ENCODE peak calls at places on chromosome 16, in nine cellular contexts. One of them, this sample, is unnamed.

GRCh38 chr16:72938426-72939164 is 109.3 kb downstream of the ZFHX3 start:
- DNase-seq in HFF-Myc: no peak
- DNase-seq in stomach: peak
- DNase-seq in AG04449: no peak
- DNase-seq in foreskin fibroblast: peak
- DNase-seq in epithelial cell of esophagus: peak
- DNase-seq in CD8-positive, alpha-beta T cell: no peak
- DNase-seq in upper lobe of right lung: no peak
- DNase-seq in A549: peak
- DNase-seq in this sample: peak

GRCh38 chr16:89371386-89371785 is 119.0 kb downstream of the ANKRD11 start:
- DNase-seq in foreskin fibroblast: no peak
- DNase-seq in epithelial cell of esophagus: no peak
- DNase-seq in AG04449: no peak
- DNase-seq in stomach: no peak
- DNase-seq in A549: no peak
- DNase-seq in HFF-Myc: no peak
- DNase-seq in upper lobe of right lung: no peak
- DNase-seq in CD8-positive, alpha-beta T cell: no peak
- DNase-seq in this sample: no peak

GRCh38 chr16:69131167-69131748 is 1.1 kb downstream of the CHTF8 start:
- DNase-seq in upper lobe of right lung: peak
- DNase-seq in CD8-positive, alpha-beta T cell: no peak
- DNase-seq in foreskin fibroblast: no peak
- DNase-seq in epithelial cell of esophagus: no peak
- DNase-seq in HFF-Myc: no peak
- DNase-seq in AG04449: no peak
- DNase-seq in stomach: no peak
- DNase-seq in A549: peak
- DNase-seq in this sample: peak

GRCh38 chr16:28140788-28141618 is 70.8 kb downstream of the XPO6 start:
- DNase-seq in upper lobe of right lung: no peak
- DNase-seq in HFF-Myc: no peak
- DNase-seq in foreskin fibroblast: no peak
- DNase-seq in CD8-positive, alpha-beta T cell: peak
- DNase-seq in epithelial cell of esophagus: peak
- DNase-seq in AG04449: no peak
- DNase-seq in stomach: peak
- DNase-seq in A549: no peak
- DNase-seq in this sample: no peak

GRCh38 chr16:18984425-18985005 is 781 bp downstream of the TMC7 start:
- DNase-seq in stomach: no peak
- DNase-seq in AG04449: no peak
- DNase-seq in foreskin fibroblast: no peak
- DNase-seq in epithelial cell of esophagus: no peak
- DNase-seq in CD8-positive, alpha-beta T cell: no peak
- DNase-seq in HFF-Myc: no peak
- DNase-seq in A549: no peak
- DNase-seq in upper lobe of right lung: no peak
- DNase-seq in this sample: peak

GRCh38 chr16:30659507-30660423 is 1.5 kb downstream of the FBRS start:
- DNase-seq in HFF-Myc: no peak
- DNase-seq in upper lobe of right lung: peak
- DNase-seq in A549: no peak
- DNase-seq in stomach: no peak
- DNase-seq in CD8-positive, alpha-beta T cell: peak
- DNase-seq in foreskin fibroblast: peak
- DNase-seq in AG04449: no peak
- DNase-seq in epithelial cell of esophagus: peak
- DNase-seq in this sample: peak

GRCh38 chr16:68954871-68955635 is 111.7 kb downstream of the TANGO6 start:
- DNase-seq in CD8-positive, alpha-beta T cell: no peak
- DNase-seq in epithelial cell of esophagus: no peak
- DNase-seq in A549: no peak
- DNase-seq in stomach: no peak
- DNase-seq in upper lobe of right lung: no peak
- DNase-seq in HFF-Myc: no peak
- DNase-seq in foreskin fibroblast: no peak
- DNase-seq in AG04449: no peak
- DNase-seq in this sample: no peak

GRCh38 chr16:89359296-89360147 is 130.8 kb downstream of the ANKRD11 start:
- DNase-seq in AG04449: no peak
- DNase-seq in A549: no peak
- DNase-seq in CD8-positive, alpha-beta T cell: no peak
- DNase-seq in HFF-Myc: no peak
- DNase-seq in foreskin fibroblast: no peak
- DNase-seq in upper lobe of right lung: peak
- DNase-seq in stomach: no peak
- DNase-seq in epithelial cell of esophagus: no peak
- DNase-seq in this sample: no peak

GRCh38 chr16:87951550-87952538 is 610 bp downstream of the BANP start:
- DNase-seq in A549: no peak
- DNase-seq in epithelial cell of esophagus: no peak
- DNase-seq in CD8-positive, alpha-beta T cell: no peak
- DNase-seq in AG04449: no peak
- DNase-seq in stomach: no peak
- DNase-seq in HFF-Myc: no peak
- DNase-seq in foreskin fibroblast: no peak
- DNase-seq in upper lobe of right lung: no peak
- DNase-seq in this sample: peak

GRCh38 chr16:4945560-4946502 is 8.9 kb upstream of the PPL start:
- DNase-seq in A549: peak
- DNase-seq in CD8-positive, alpha-beta T cell: no peak
- DNase-seq in epithelial cell of esophagus: peak
- DNase-seq in AG04449: no peak
- DNase-seq in foreskin fibroblast: no peak
- DNase-seq in upper lobe of right lung: peak
- DNase-seq in HFF-Myc: no peak
- DNase-seq in stomach: no peak
- DNase-seq in this sample: no peak

GRCh38 chr16:15973997-15974396 is 24.6 kb downstream of the ABCC1 start:
- DNase-seq in AG04449: no peak
- DNase-seq in upper lobe of right lung: no peak
- DNase-seq in stomach: no peak
- DNase-seq in HFF-Myc: no peak
- DNase-seq in A549: no peak
- DNase-seq in CD8-positive, alpha-beta T cell: no peak
- DNase-seq in epithelial cell of esophagus: no peak
- DNase-seq in foreskin fibroblast: no peak
- DNase-seq in this sample: no peak

GRCh38 chr16:15979801-15980200 is 30.4 kb downstream of the ABCC1 start:
- DNase-seq in A549: no peak
- DNase-seq in CD8-positive, alpha-beta T cell: no peak
- DNase-seq in HFF-Myc: no peak
- DNase-seq in epithelial cell of esophagus: no peak
- DNase-seq in stomach: no peak
- DNase-seq in AG04449: no peak
- DNase-seq in upper lobe of right lung: no peak
- DNase-seq in foreskin fibroblast: no peak
- DNase-seq in this sample: no peak

GRCh38 chr16:15975172-15975571 is 25.8 kb downstream of the ABCC1 start:
- DNase-seq in HFF-Myc: no peak
- DNase-seq in AG04449: no peak
- DNase-seq in stomach: no peak
- DNase-seq in epithelial cell of esophagus: no peak
- DNase-seq in foreskin fibroblast: no peak
- DNase-seq in CD8-positive, alpha-beta T cell: no peak
- DNase-seq in A549: no peak
- DNase-seq in upper lobe of right lung: no peak
- DNase-seq in this sample: no peak

GRCh38 chr16:15976225-15976812 is 26.9 kb downstream of the ABCC1 start:
- DNase-seq in epithelial cell of esophagus: peak
- DNase-seq in foreskin fibroblast: no peak
- DNase-seq in CD8-positive, alpha-beta T cell: no peak
- DNase-seq in upper lobe of right lung: no peak
- DNase-seq in HFF-Myc: no peak
- DNase-seq in stomach: no peak
- DNase-seq in AG04449: no peak
- DNase-seq in A549: no peak
- DNase-seq in this sample: no peak

DNA sequence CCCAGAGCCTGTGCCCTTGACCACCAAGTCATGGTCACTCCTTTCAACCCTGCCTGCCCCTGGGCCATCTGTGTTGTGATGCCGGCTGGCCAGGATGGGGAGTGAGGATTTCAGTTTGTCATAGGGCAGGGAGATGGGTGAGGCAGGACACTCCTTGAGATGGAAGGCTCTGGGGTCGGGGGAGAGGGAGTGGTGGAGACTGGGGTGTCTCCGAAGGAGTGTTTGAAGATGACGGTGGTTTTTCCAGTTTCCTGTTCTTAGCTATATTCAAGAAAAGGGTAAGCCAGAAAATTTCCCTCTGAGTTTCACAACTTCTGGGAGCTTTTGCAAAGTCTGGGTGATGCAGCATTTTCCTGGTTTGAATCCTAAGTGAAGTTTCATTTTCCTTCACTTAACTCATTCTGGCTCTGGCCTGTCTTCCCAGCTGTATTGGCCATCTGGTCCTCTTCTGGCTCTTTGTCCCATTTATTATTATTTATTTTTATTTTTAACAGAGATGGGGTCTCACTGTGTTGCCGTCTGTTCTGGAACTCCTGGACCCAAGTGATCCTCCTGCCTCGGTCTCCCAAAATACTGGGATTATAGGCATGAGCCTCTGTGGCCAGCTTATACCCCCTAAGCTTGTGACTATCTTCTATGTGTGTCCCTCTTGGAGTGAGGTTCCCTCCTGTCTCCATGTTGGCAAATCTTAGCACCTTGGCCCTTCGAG is 27.7 kb downstream of the ABCC1 start:
- DNase-seq in HFF-Myc: no peak
- DNase-seq in stomach: no peak
- DNase-seq in A549: no peak
- DNase-seq in foreskin fibroblast: no peak
- DNase-seq in epithelial cell of esophagus: peak
- DNase-seq in CD8-positive, alpha-beta T cell: no peak
- DNase-seq in AG04449: no peak
- DNase-seq in upper lobe of right lung: no peak
- DNase-seq in this sample: peak
- H3K4me3 ChIP-seq in HFF-Myc: no peak
- H3K4me3 ChIP-seq in stomach: no peak
- H3K4me3 ChIP-seq in A549: no peak
- H3K4me3 ChIP-seq in foreskin fibroblast: no peak
- H3K4me3 ChIP-seq in epithelial cell of esophagus: no peak
- H3K4me3 ChIP-seq in CD8-positive, alpha-beta T cell: no peak
- H3K4me3 ChIP-seq in AG04449: no peak
- H3K4me3 ChIP-seq in upper lobe of right lung: no peak
- H3K4me3 ChIP-seq in this sample: no peak

GRCh38 chr16:3459401-3460090 is 16.1 kb downstream of the NAA60 start:
- DNase-seq in A549: no peak
- DNase-seq in HFF-Myc: no peak
- DNase-seq in stomach: no peak
- DNase-seq in foreskin fibroblast: no peak
- DNase-seq in epithelial cell of esophagus: no peak
- DNase-seq in upper lobe of right lung: no peak
- DNase-seq in CD8-positive, alpha-beta T cell: no peak
- DNase-seq in AG04449: no peak
- DNase-seq in this sample: peak
- TF ChIP-seq CTCF in A549: no peak
- TF ChIP-seq CTCF in HFF-Myc: no peak
- TF ChIP-seq CTCF in stomach: no peak
- TF ChIP-seq CTCF in foreskin fibroblast: no peak
- TF ChIP-seq CTCF in epithelial cell of esophagus: no peak
- TF ChIP-seq CTCF in upper lobe of right lung: no peak
- TF ChIP-seq CTCF in CD8-positive, alpha-beta T cell: no peak
- TF ChIP-seq CTCF in AG04449: no peak
- TF ChIP-seq CTCF in this sample: no peak

DNA sequence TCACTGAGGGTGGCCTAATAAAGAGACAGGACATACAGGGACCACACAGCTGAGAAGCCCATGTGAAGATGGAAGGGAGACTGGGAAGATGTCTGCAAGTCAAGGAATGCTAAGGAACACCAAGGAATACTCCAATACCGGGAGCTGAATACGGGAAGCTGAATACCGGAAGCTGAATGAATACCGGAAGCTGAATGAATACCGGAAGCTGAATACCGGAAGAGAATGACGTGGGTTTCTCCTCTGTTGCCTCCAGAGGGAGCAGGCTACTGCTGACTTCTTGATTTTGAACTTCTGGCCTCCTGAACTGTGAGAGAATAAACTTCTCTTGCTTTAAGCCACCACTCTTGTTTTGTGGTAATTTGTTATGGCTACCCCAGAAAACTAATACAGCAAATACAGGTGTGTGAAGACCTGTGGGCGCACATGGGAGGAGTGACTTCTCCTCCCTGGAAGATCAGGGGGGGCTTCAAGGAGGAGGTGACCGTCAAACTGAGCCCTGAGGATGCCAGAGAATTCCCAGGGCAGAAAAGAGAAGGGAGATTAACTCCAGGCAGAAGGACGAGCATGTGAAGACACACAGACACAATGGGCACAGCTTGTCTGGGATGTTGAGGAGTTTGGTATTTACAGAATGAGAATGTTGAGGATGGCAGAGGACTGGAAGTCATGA is 259.9 kb downstream of the IRF8 start:
- DNase-seq in epithelial cell of esophagus: no peak
- DNase-seq in foreskin fibroblast: no peak
- DNase-seq in upper lobe of right lung: no peak
- DNase-seq in stomach: no peak
- DNase-seq in HFF-Myc: no peak
- DNase-seq in CD8-positive, alpha-beta T cell: no peak
- DNase-seq in A549: no peak
- DNase-seq in AG04449: no peak
- DNase-seq in this sample: no peak
- H3K4me3 ChIP-seq in epithelial cell of esophagus: no peak
- H3K4me3 ChIP-seq in foreskin fibroblast: no peak
- H3K4me3 ChIP-seq in upper lobe of right lung: no peak
- H3K4me3 ChIP-seq in stomach: no peak
- H3K4me3 ChIP-seq in HFF-Myc: no peak
- H3K4me3 ChIP-seq in CD8-positive, alpha-beta T cell: no peak
- H3K4me3 ChIP-seq in A549: no peak
- H3K4me3 ChIP-seq in AG04449: no peak
- H3K4me3 ChIP-seq in this sample: no peak

DNA sequence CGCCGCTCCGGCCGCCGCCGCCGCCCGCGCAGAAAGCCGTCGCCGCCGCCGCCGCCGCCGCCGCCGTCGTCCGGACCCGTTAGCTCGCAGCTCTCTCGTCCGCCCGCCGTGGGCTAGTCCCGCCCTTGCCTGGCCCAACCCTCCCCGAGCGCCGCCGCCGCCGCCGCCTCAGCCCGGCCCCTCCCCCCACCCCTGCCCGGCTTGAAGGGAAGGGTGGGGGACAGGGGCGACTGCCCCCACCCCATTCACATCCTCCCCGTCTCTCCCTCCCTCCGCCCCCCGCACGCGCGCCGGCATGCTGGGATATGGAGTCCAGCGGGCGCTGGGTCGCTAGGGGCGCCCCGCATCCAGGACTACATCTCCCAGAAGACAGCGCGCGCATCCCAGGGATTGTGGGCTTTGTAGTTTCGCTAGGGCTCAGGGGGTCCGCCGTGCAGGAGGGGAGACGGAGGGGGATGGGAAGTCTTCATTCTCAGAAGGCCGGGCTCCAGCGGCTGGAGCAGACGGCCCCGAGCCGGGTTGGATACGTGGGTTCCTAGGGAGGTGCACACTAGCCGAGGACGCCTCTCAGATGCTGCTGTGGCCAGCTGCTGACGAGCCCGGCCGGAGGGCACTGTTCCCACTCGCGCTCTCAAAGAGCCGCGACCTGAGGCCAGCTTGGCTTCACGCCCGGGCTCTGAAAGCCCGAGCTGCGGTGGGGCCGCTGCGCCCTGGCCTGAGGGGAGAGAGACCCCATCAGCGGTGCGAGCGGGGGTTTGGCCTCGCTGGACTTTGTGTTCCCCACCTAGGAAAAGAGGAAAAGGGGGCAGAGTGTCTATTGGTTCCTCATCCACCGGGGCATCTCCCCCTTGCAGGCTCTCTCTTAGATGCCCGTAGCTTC is at the start of gene ST3GAL2:
- DNase-seq in CD8-positive, alpha-beta T cell: peak
- DNase-seq in epithelial cell of esophagus: peak
- DNase-seq in foreskin fibroblast: peak
- DNase-seq in upper lobe of right lung: peak
- DNase-seq in HFF-Myc: peak
- DNase-seq in A549: peak
- DNase-seq in AG04449: no peak
- DNase-seq in stomach: peak
- DNase-seq in this sample: peak
- TF ChIP-seq CTCF in CD8-positive, alpha-beta T cell: no peak
- TF ChIP-seq CTCF in epithelial cell of esophagus: no peak
- TF ChIP-seq CTCF in foreskin fibroblast: no peak
- TF ChIP-seq CTCF in upper lobe of right lung: no peak
- TF ChIP-seq CTCF in HFF-Myc: no peak
- TF ChIP-seq CTCF in A549: no peak
- TF ChIP-seq CTCF in AG04449: peak
- TF ChIP-seq CTCF in stomach: peak
- TF ChIP-seq CTCF in this sample: no peak

This sample was measured in fibroblast of lung.